ENCODE peak calls at places on chromosomes 12 and 14, in five cellular contexts. V is tibial nerve, E is heart right ventricle, Q is esophagus squamous epithelium, U is pancreas. H is an unnamed sample.
A peak's percentile ranks its signal among the peaks of the same experiment; 100 is the strongest.

GRCh38 chr12:18861287-18861858 is 123.5 kb downstream of the CAPZA3 start:
- DNase-seq in V (no peak), E (no peak), Q (no peak), U (no peak), H (no peak)

GRCh38 chr14:100256339-100256895 is 17.5 kb downstream of the YY1 start:
- DNase-seq in V (no peak), E (no peak), Q (no peak), U (no peak), H (no peak)

GRCh38 chr14:77140937-77141591 is 527 bp downstream of the ZDHHC22 start:
- DNase-seq in V (no peak), E (no peak), Q (no peak), U (no peak), H (no peak)

GRCh38 chr12:13007496-13008233 is 7.6 kb upstream of the HEBP1 start:
- DNase-seq in V (no peak), E (no peak), Q (no peak), U (no peak), H (no peak)

GRCh38 chr12:94380507-94380906 is 79.2 kb downstream of the CEP83 start:
- DNase-seq in V (no peak), E (no peak), Q (no peak), U (no peak), H (no peak)

GRCh38 chr12:32261638-32262037 is 137.7 kb upstream of the FGD4 start:
- DNase-seq in V (no peak), E (no peak), Q (no peak), U (no peak), H (no peak)

GRCh38 chr14:83173687-83174086 is 1640.0 kb upstream of the SEL1L start:
- DNase-seq in V (no peak), E (no peak), Q (no peak), U (no peak), H (no peak)

GRCh38 chr12:65640489-65640901 is 183.8 kb upstream of the HMGA2 start:
- DNase-seq in V (peak; percentile 31), E (no peak), Q (no peak), U (no peak), H (no peak)

GRCh38 chr12:19759229-19759628 is 319.9 kb downstream of the AEBP2 start:
- DNase-seq in V (no peak), E (no peak), Q (no peak), U (no peak), H (no peak)

GRCh38 chr12:50520808-50521207 is 16.0 kb downstream of the DIP2B start:
- DNase-seq in V (no peak), E (no peak), Q (no peak), U (no peak), H (no peak)

GRCh38 chr12:109098142-109098652 is 800 bp downstream of the UNG start:
- DNase-seq in V (peak; percentile 56), E (peak; percentile 76), Q (no peak), U (peak; percentile 62), H (no peak)

GRCh38 chr14:48693793-48694192 is 892.4 kb downstream of the RPS29 start:
- DNase-seq in V (no peak), E (no peak), Q (no peak), U (no peak), H (no peak)

GRCh38 chr14:103033744-103034143 is 23.6 kb downstream of the CDC42BPB start:
- DNase-seq in V (no peak), E (no peak), Q (no peak), U (no peak), H (no peak)

GRCh38 chr12:5590316-5590715 is 158.4 kb downstream of the NTF3 start:
- DNase-seq in V (no peak), E (no peak), Q (no peak), U (no peak), H (no peak)

GRCh38 chr14:33282181-33282580 is 343.5 kb downstream of the NPAS3 start:
- DNase-seq in V (no peak), E (no peak), Q (no peak), U (no peak), H (no peak)

GRCh38 chr14:85190251-85190650 is 339.7 kb upstream of the FLRT2 start:
- DNase-seq in V (no peak), E (no peak), Q (no peak), U (no peak), H (no peak)

GRCh38 chr12:104340917-104341611 is 37.5 kb downstream of the EID3 start:
- DNase-seq in V (no peak), E (no peak), Q (no peak), U (no peak), H (no peak)

GRCh38 chr12:90102957-90103652 is 394.5 kb upstream of the ATP2B1 start:
- DNase-seq in V (no peak), E (no peak), Q (no peak), U (no peak), H (no peak)

GRCh38 chr12:2453076-2453806 is 341.5 kb upstream of the FKBP4 start:
- DNase-seq in V (no peak), E (no peak), Q (no peak), U (no peak), H (no peak)

GRCh38 chr14:50008562-50009355 is 107.6 kb downstream of the VCPKMT start:
- DNase-seq in V (no peak), E (no peak), Q (no peak), U (no peak), H (no peak)

GRCh38 chr12:118034429-118035193 is 18.1 kb downstream of the RFC5 start:
- DNase-seq in V (no peak), E (no peak), Q (no peak), U (no peak), H (no peak)
- TF ChIP-seq CTCF in V (peak; percentile 28), E (peak; percentile 45), Q (no peak), U (no peak), H (peak; percentile 61)

GRCh38 chr12:102740157-102741032 is 176.6 kb downstream of the PAH start:
- DNase-seq in V (no peak), E (no peak), Q (no peak), U (no peak), H (peak; percentile 16)
- TF ChIP-seq CTCF in V (no peak), E (no peak), Q (no peak), U (no peak), H (peak; percentile 7)

GRCh38 chr14:52299692-52300278 is 14.3 kb upstream of the PTGER2 start:
- DNase-seq in V (peak; percentile 38), E (no peak), Q (no peak), U (no peak), H (no peak)
- TF ChIP-seq CTCF in V (peak; percentile 67), E (peak; percentile 84), Q (peak; percentile 71), U (peak; percentile 43), H (peak; percentile 41)

GRCh38 chr12:62436164-62436503 is 30.5 kb upstream of the MON2 start:
- DNase-seq in V (no peak), E (no peak), Q (no peak), U (no peak), H (no peak)

GRCh38 chr12:62434504-62435336 is 31.9 kb upstream of the MON2 start:
- DNase-seq in V (no peak), E (no peak), Q (no peak), U (no peak), H (no peak)

GRCh38 chr12:62438098-62438692 is 28.4 kb upstream of the MON2 start:
- DNase-seq in V (peak; percentile 76), E (no peak), Q (no peak), U (peak; percentile 29), H (peak; percentile 21)

GRCh38 chr12:62435337-62436163 is 31.1 kb upstream of the MON2 start:
- DNase-seq in V (peak; percentile 15), E (peak; percentile 29), Q (no peak), U (peak; percentile 36), H (no peak)
- TF ChIP-seq CTCF in V (peak; percentile 43), E (peak; percentile 58), Q (no peak), U (peak; percentile 22), H (peak; percentile 74)